ENCODE peak calls at places on chromosomes 5 and 9, in eight cellular contexts. D, T, I, L, X, N, K and C are unnamed samples. For H3K27me3, the result is how much of the 10 kb centered on the place peaks cover.

GRCh38 chr9:92808726-92809451 is 44.3 kb upstream of the BICD2 start:
- DNase-seq in X (peak), N (peak), D (peak), I (peak), T (no peak), K (peak), L (peak), C (peak)

GRCh38 chr5:159010611-159011497 is 88.9 kb downstream of the EBF1 start:
- DNase-seq in I (no peak), T (no peak), K (no peak), L (no peak), N (peak), X (no peak), D (no peak), C (no peak)

GRCh38 chr5:132266031-132266835 is 8.7 kb downstream of the PDLIM4 start:
- DNase-seq in K (peak), X (no peak), N (no peak), T (peak), L (no peak), D (no peak), I (no peak), C (no peak)

GRCh38 chr9:87713278-87713989 is 12.5 kb upstream of the CTSL start:
- DNase-seq in N (peak), L (peak), I (peak), T (no peak), D (peak), X (peak), K (peak), C (no peak)

GRCh38 chr9:16553869-16554540 is 316.5 kb downstream of the BNC2 start:
- DNase-seq in N (no peak), D (no peak), I (no peak), K (no peak), X (no peak), T (no peak), L (no peak), C (no peak)

GRCh38 chr5:32138839-32139493 is 35.2 kb downstream of the GOLPH3 start:
- DNase-seq in N (no peak), I (no peak), D (no peak), K (no peak), L (no peak), T (no peak), X (no peak), C (no peak)

GRCh38 chr5:162272417-162272816 is 204.8 kb downstream of the GABRG2 start:
- DNase-seq in K (no peak), T (no peak), X (no peak), D (no peak), I (no peak), N (no peak), L (no peak), C (no peak)

GRCh38 chr5:35857606-35858205 is 1.0 kb downstream of the IL7R start:
- DNase-seq in N (peak), T (no peak), X (no peak), K (no peak), D (no peak), I (no peak), L (no peak), C (no peak)

GRCh38 chr9:6703898-6704639 is 53.7 kb upstream of the KDM4C start:
- DNase-seq in N (peak), K (peak), L (peak), X (peak), D (peak), I (no peak), T (no peak), C (peak)

GRCh38 chr5:43643750-43644149 is 40.8 kb downstream of the NNT start:
- DNase-seq in D (no peak), X (no peak), T (no peak), I (no peak), N (no peak), L (no peak), K (no peak), C (no peak)

GRCh38 chr9:126526218-126527108 is 87.3 kb upstream of the LMX1B start:
- DNase-seq in K (no peak), X (no peak), T (no peak), D (no peak), L (no peak), I (no peak), N (no peak), C (no peak)

GRCh38 chr5:84715686-84716085 is 331.0 kb upstream of the EDIL3 start:
- DNase-seq in T (no peak), N (no peak), D (no peak), X (no peak), I (no peak), K (no peak), L (no peak), C (no peak)

GRCh38 chr5:61468483-61468865 is 136.4 kb downstream of the ZSWIM6 start:
- DNase-seq in L (no peak), N (no peak), D (no peak), X (no peak), K (no peak), I (peak), T (no peak), C (no peak)

GRCh38 chr9:117464941-117465616 is 50.2 kb upstream of the ASTN2 start:
- DNase-seq in I (no peak), D (no peak), K (no peak), N (no peak), T (no peak), X (peak), L (peak), C (no peak)

GRCh38 chr5:624118-624950 is 12.2 kb downstream of the CEP72 start:
- DNase-seq in I (no peak), D (no peak), N (no peak), X (no peak), T (no peak), L (no peak), K (no peak), C (no peak)

GRCh38 chr9:83544002-83544698 is 5.9 kb upstream of the FRMD3 start:
- DNase-seq in X (no peak), T (no peak), L (peak), I (peak), K (peak), N (peak), D (peak), C (no peak)

GRCh38 chr9:21817176-21817575 is 14.7 kb downstream of the MTAP start:
- DNase-seq in K (no peak), D (no peak), I (no peak), X (no peak), L (no peak), N (peak), T (no peak), C (no peak)

GRCh38 chr5:156883316-156883875 is 33.3 kb downstream of the PPP1R2B start:
- DNase-seq in T (no peak), I (no peak), X (no peak), K (no peak), N (no peak), L (no peak), D (no peak), C (no peak)

GRCh38 chr5:156879665-156880285 is 29.7 kb downstream of the PPP1R2B start:
- DNase-seq in X (no peak), K (no peak), T (no peak), D (no peak), L (peak), N (no peak), I (no peak), C (no peak)
- TF ChIP-seq CTCF in X (no peak), K (no peak), T (no peak), D (no peak), L (no peak), N (no peak), I (no peak), C (no peak)

GRCh38 chr9:134877541-134877940 is 3.1 kb upstream of the FCN2 start:
- DNase-seq in K (no peak), I (no peak), D (no peak), N (no peak), X (no peak), L (no peak), T (no peak), C (no peak)
- H3K27me3 ChIP-seq in K (under half), I (under half), D (under half), N (under half), X (under half), L (under half), T (under half), C (under half)

GRCh38 chr9:134449180-134449916 is 123.1 kb downstream of the RXRA start:
- DNase-seq in L (peak), K (peak), N (peak), T (no peak), D (peak), I (peak), X (peak), C (peak)
- H3K27ac ChIP-seq in L (peak), K (no peak), N (no peak), T (no peak), D (no peak), I (no peak), X (no peak), C (no peak)

GRCh38 chr9:129676970-129677369 is 11.5 kb downstream of the PRRX2 start:
- DNase-seq in T (no peak), D (peak), K (no peak), X (no peak), L (peak), I (no peak), N (no peak), C (no peak)
- TF ChIP-seq CTCF in T (no peak), D (peak), K (no peak), X (no peak), L (peak), I (no peak), N (no peak), C (no peak)

GRCh38 chr9:134930404-134930803 is 12.7 kb upstream of the FCN1 start:
- DNase-seq in T (no peak), L (no peak), D (no peak), I (no peak), K (no peak), N (no peak), X (no peak), C (no peak)

GRCh38 chr9:134932656-134933055 is 14.9 kb upstream of the FCN1 start:
- DNase-seq in N (no peak), L (no peak), T (no peak), I (no peak), X (no peak), K (no peak), D (no peak), C (no peak)

GRCh38 chr9:134932171-134932570 is 14.5 kb upstream of the FCN1 start:
- DNase-seq in N (no peak), I (no peak), L (no peak), X (no peak), K (no peak), D (no peak), T (no peak), C (no peak)

GRCh38 chr9:134929560-134930158 is 11.9 kb upstream of the FCN1 start:
- DNase-seq in T (no peak), X (no peak), D (no peak), I (no peak), K (no peak), N (no peak), L (no peak), C (no peak)

GRCh38 chr9:134928796-134929559 is 11.3 kb upstream of the FCN1 start:
- DNase-seq in T (no peak), K (no peak), I (no peak), N (no peak), D (no peak), L (peak), X (no peak), C (no peak)
- H3K27me3 ChIP-seq in T (under half), K (under half), I (under half), N (under half), D (under half), L (under half), X (under half), C (under half)

GRCh38 chr5:53006920-53007890 is 18.1 kb downstream of the ITGA2 start:
- DNase-seq in L (no peak), K (no peak), I (no peak), X (no peak), T (no peak), N (no peak), D (no peak), C (no peak)
- H3K27ac ChIP-seq in L (no peak), K (no peak), I (no peak), X (peak), T (no peak), N (peak), D (peak), C (no peak)

GRCh38 chr5:81086881-81087281 is 126.7 kb downstream of the RASGRF2 start:
- DNase-seq in I (no peak), K (no peak), X (no peak), L (no peak), D (no peak), T (no peak), N (no peak), C (no peak)

GRCh38 chr5:81093536-81094196 is 133.5 kb downstream of the RASGRF2 start:
- DNase-seq in T (no peak), D (no peak), K (no peak), L (no peak), I (no peak), N (no peak), X (no peak), C (no peak)

GRCh38 chr5:81095835-81096234 is 135.7 kb downstream of the RASGRF2 start:
- DNase-seq in X (no peak), N (no peak), K (no peak), I (no peak), T (no peak), D (no peak), L (no peak), C (no peak)

DNA sequence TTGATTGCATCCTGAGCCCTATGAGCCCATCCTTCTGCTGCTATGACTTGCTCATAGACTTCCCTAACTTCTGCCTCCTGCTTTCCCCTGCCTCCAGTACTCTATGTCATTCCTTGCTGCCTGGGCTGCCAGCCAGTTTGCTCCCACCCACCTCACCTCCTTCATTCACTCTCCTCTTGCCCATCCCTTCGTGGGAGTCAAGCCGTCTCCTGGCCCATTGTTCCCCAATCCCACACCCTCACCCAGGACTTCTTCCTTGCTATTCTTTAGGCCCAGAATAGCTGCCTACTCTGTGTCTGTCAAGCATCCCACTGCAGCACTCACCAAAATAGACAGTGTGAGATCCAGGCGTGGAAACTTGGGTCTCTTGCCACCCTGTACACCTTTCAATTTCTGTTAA is 131.0 kb downstream of the RASGRF2 start:
- DNase-seq in K (no peak), I (no peak), X (no peak), T (no peak), N (no peak), D (no peak), L (no peak), C (no peak)
- TF ChIP-seq CTCF in K (no peak), I (no peak), X (no peak), T (no peak), N (no peak), D (no peak), L (no peak), C (no peak)